ENCODE peak calls at places on chromosomes 2 and 18, in four cellular contexts. One of them, this sample, is unnamed. For H4K20me1, the result is how much of the 10 kb centered on the place peaks cover.

GRCh38 chr18:58893388-58894099 is 28.9 kb downstream of the ZNF532 start:
- DNase-seq in mammary epithelial cell: peak
- DNase-seq in IMR-90: peak
- DNase-seq in endothelial cell of umbilical vein: no peak
- DNase-seq in this sample: no peak

GRCh38 chr2:232979871-232980461 is 33.1 kb downstream of the NGEF start:
- DNase-seq in mammary epithelial cell: peak
- DNase-seq in IMR-90: peak
- DNase-seq in endothelial cell of umbilical vein: no peak
- DNase-seq in this sample: no peak

GRCh38 chr2:54665436-54665856 is 58.0 kb upstream of the EML6 start:
- DNase-seq in mammary epithelial cell: no peak
- DNase-seq in IMR-90: peak
- DNase-seq in endothelial cell of umbilical vein: peak
- DNase-seq in this sample: peak

GRCh38 chr2:46979611-46980010 is 64.0 kb upstream of the MCFD2 start:
- DNase-seq in mammary epithelial cell: no peak
- DNase-seq in IMR-90: no peak
- DNase-seq in endothelial cell of umbilical vein: no peak
- DNase-seq in this sample: no peak

GRCh38 chr2:134774786-134775641 is 56.2 kb upstream of the TMEM163 start:
- DNase-seq in mammary epithelial cell: peak
- DNase-seq in IMR-90: no peak
- DNase-seq in endothelial cell of umbilical vein: no peak
- DNase-seq in this sample: peak

GRCh38 chr18:35028556-35028955 is 12.7 kb upstream of the MAPRE2 start:
- DNase-seq in mammary epithelial cell: no peak
- DNase-seq in IMR-90: no peak
- DNase-seq in endothelial cell of umbilical vein: no peak
- DNase-seq in this sample: no peak

GRCh38 chr18:31555971-31556747 is 35.5 kb upstream of the TTR start:
- DNase-seq in mammary epithelial cell: peak
- DNase-seq in IMR-90: peak
- DNase-seq in endothelial cell of umbilical vein: peak
- DNase-seq in this sample: peak

GRCh38 chr2:219619235-219619634 is 8.2 kb upstream of the SLC4A3 start:
- DNase-seq in mammary epithelial cell: no peak
- DNase-seq in IMR-90: no peak
- DNase-seq in endothelial cell of umbilical vein: no peak
- DNase-seq in this sample: no peak

GRCh38 chr2:27773959-27774358 is 2.4 kb downstream of the MRPL33 start:
- DNase-seq in mammary epithelial cell: no peak
- DNase-seq in IMR-90: no peak
- DNase-seq in endothelial cell of umbilical vein: peak
- DNase-seq in this sample: no peak

GRCh38 chr18:45321520-45321919 is 293.8 kb upstream of the SLC14A2 start:
- DNase-seq in mammary epithelial cell: no peak
- DNase-seq in IMR-90: no peak
- DNase-seq in endothelial cell of umbilical vein: no peak
- DNase-seq in this sample: no peak

GRCh38 chr2:29430382-29431112 is 315.3 kb downstream of the CLIP4 start:
- DNase-seq in mammary epithelial cell: peak
- DNase-seq in IMR-90: no peak
- DNase-seq in endothelial cell of umbilical vein: no peak
- DNase-seq in this sample: peak

GRCh38 chr18:21313576-21313975 is 71.5 kb downstream of the GREB1L start:
- DNase-seq in mammary epithelial cell: no peak
- DNase-seq in IMR-90: no peak
- DNase-seq in endothelial cell of umbilical vein: no peak
- DNase-seq in this sample: no peak

GRCh38 chr2:136091899-136092298 is 26.1 kb downstream of the CXCR4 start:
- DNase-seq in mammary epithelial cell: no peak
- DNase-seq in IMR-90: no peak
- DNase-seq in endothelial cell of umbilical vein: no peak
- DNase-seq in this sample: no peak

GRCh38 chr2:39913648-39914456 is 134.8 kb upstream of the THUMPD2 start:
- DNase-seq in mammary epithelial cell: peak
- DNase-seq in IMR-90: peak
- DNase-seq in endothelial cell of umbilical vein: peak
- DNase-seq in this sample: peak

GRCh38 chr2:42863751-42864150 is 71.4 kb upstream of the HAAO start:
- DNase-seq in mammary epithelial cell: no peak
- DNase-seq in IMR-90: no peak
- DNase-seq in endothelial cell of umbilical vein: no peak
- DNase-seq in this sample: no peak

GRCh38 chr2:235343156-235343774 is 150.6 kb upstream of the AGAP1 start:
- DNase-seq in mammary epithelial cell: no peak
- DNase-seq in IMR-90: no peak
- DNase-seq in endothelial cell of umbilical vein: no peak
- DNase-seq in this sample: no peak

GRCh38 chr18:69935319-69936190 is 12.1 kb downstream of the CD226 start:
- DNase-seq in mammary epithelial cell: peak
- DNase-seq in IMR-90: no peak
- DNase-seq in endothelial cell of umbilical vein: no peak
- DNase-seq in this sample: no peak

GRCh38 chr2:98623657-98624056 is 15.3 kb downstream of the UNC50 start:
- DNase-seq in mammary epithelial cell: no peak
- DNase-seq in IMR-90: peak
- DNase-seq in endothelial cell of umbilical vein: peak
- DNase-seq in this sample: no peak

GRCh38 chr2:98412751-98413445 is 31.8 kb upstream of the INPP4A start:
- DNase-seq in mammary epithelial cell: peak
- DNase-seq in IMR-90: peak
- DNase-seq in endothelial cell of umbilical vein: peak
- DNase-seq in this sample: peak

GRCh38 chr2:96241227-96241626 is 24.6 kb downstream of the TMEM127 start:
- DNase-seq in mammary epithelial cell: no peak
- DNase-seq in IMR-90: no peak
- DNase-seq in endothelial cell of umbilical vein: no peak
- DNase-seq in this sample: no peak

GRCh38 chr2:20198001-20198400 is 26.9 kb downstream of the SDC1 start:
- DNase-seq in mammary epithelial cell: no peak
- DNase-seq in IMR-90: no peak
- DNase-seq in endothelial cell of umbilical vein: no peak
- DNase-seq in this sample: no peak

GRCh38 chr2:88707003-88707402 is 15.5 kb downstream of the RPIA start:
- DNase-seq in mammary epithelial cell: no peak
- DNase-seq in IMR-90: no peak
- DNase-seq in endothelial cell of umbilical vein: no peak
- DNase-seq in this sample: no peak

GRCh38 chr2:20415511-20415918 is 31.4 kb upstream of the RHOB start:
- DNase-seq in mammary epithelial cell: peak
- DNase-seq in IMR-90: no peak
- DNase-seq in endothelial cell of umbilical vein: no peak
- DNase-seq in this sample: no peak

GRCh38 chr2:224004105-224004715 is 34.9 kb downstream of the SERPINE2 start:
- DNase-seq in mammary epithelial cell: no peak
- DNase-seq in IMR-90: no peak
- DNase-seq in endothelial cell of umbilical vein: peak
- DNase-seq in this sample: no peak

GRCh38 chr18:28147674-28148171 is 29.2 kb downstream of the CDH2 start:
- DNase-seq in mammary epithelial cell: peak
- DNase-seq in IMR-90: peak
- DNase-seq in endothelial cell of umbilical vein: peak
- DNase-seq in this sample: no peak
- H4K20me1 ChIP-seq in mammary epithelial cell: under half
- H4K20me1 ChIP-seq in IMR-90: under half
- H4K20me1 ChIP-seq in endothelial cell of umbilical vein: under half
- H4K20me1 ChIP-seq in this sample: half or more

DNA sequence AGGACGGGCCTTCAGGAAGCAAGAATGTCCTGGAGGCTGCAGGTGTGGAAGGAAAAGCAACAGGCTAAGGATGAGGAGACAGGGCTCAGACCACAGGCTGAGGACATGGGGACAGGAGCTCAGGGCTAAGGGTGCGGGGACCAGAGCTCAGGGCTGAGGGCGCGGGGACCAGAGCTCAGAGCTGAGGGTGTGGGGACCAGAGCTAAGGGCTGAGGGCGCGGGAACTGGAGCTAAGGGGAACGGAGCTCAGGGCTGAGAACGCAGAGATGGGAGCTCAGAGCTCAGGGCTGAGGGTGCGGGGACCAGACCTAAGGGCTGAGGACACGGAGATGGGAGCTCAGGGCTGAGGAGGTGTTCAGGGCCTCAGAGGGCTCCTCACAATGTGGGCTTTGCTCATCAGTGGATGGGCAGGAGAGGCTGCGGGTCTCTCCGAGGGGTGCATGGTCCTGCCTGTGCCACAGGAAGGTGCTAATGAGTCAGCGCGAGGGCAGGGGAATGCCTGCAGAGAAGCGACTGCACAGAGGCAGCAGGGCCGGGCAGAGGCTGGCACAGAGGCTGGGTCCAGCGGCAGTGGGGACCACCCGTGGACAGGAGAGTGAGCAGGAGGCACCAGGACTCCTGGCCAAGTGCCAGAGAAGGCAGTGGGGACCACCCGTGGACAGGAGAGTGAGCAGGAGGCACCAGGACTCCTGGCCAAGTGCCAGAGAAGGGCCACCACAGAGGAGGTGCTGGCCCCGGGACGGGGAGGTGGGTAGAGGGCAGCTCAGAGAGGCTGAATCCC is 271.7 kb downstream of the TWIST2 start:
- DNase-seq in mammary epithelial cell: no peak
- DNase-seq in IMR-90: no peak
- DNase-seq in endothelial cell of umbilical vein: no peak
- DNase-seq in this sample: no peak
- H3K4me3 ChIP-seq in mammary epithelial cell: no peak
- H3K4me3 ChIP-seq in IMR-90: no peak
- H3K4me3 ChIP-seq in endothelial cell of umbilical vein: no peak
- H3K4me3 ChIP-seq in this sample: no peak

DNA sequence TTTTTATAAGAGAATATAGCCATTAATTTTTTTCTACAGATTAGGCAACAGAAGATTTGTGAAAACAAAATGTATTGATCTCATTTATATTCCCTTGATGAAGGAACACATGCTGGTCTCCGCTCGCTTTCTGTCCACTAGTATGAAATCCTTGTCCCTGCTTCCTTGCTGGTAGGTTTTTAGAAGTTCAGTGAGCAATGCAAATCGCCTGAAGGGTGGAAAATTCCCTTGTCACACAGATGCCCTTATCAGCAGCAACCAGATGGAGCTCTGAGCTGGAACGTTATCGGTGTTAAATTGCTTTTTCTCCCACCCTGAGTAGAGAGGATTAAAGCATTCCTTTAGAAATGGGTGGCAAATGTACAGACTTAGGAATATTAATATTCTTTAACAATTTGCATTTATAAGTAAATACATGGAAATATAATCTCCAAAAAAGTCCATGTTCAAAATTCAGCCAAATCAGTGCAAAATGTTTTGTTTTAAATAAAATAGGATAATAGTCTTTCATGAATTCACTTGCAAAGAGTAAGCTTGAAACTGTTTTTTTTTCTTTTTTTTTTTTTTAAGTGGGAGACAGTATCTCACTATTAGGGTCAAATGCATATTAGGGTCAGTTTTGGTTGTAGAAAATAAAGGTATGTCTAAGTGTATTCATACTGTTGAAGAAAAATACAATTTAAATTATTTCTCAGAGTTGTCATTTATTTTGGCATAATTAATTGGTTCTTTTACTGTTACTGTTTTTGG is 164.0 kb upstream of the MYO3B start:
- DNase-seq in mammary epithelial cell: no peak
- DNase-seq in IMR-90: peak
- DNase-seq in endothelial cell of umbilical vein: peak
- DNase-seq in this sample: peak
- H4K20me1 ChIP-seq in mammary epithelial cell: under half
- H4K20me1 ChIP-seq in IMR-90: under half
- H4K20me1 ChIP-seq in endothelial cell of umbilical vein: under half
- H4K20me1 ChIP-seq in this sample: under half

DNA sequence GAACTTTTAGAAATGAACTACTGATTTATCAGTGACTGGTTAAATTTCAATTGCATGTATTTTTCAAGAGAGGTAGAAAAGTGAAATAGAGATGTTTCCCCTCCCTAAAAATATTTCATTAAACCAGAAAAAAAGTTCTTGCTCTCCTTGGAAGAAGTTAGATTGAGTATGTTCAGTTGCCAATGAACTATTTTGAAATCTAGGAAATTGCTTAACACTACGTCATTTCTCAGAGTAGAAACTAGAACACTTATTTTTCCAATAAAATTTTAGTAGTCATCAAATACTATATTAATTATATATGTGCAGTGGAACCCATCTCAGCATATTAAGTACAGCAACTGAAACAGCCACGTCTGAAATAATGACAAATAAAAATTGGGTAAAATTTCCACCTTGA is 51.8 kb upstream of the STAT1 start:
- DNase-seq in mammary epithelial cell: no peak
- DNase-seq in IMR-90: no peak
- DNase-seq in endothelial cell of umbilical vein: no peak
- DNase-seq in this sample: no peak
- H3K4me3 ChIP-seq in mammary epithelial cell: no peak
- H3K4me3 ChIP-seq in IMR-90: no peak
- H3K4me3 ChIP-seq in endothelial cell of umbilical vein: no peak
- H3K4me3 ChIP-seq in this sample: no peak

GRCh38 chr2:3575534-3576324 is 669 bp downstream of the RPS7 start:
- DNase-seq in mammary epithelial cell: peak
- DNase-seq in IMR-90: no peak
- DNase-seq in endothelial cell of umbilical vein: peak
- DNase-seq in this sample: peak
- H4K20me1 ChIP-seq in mammary epithelial cell: under half
- H4K20me1 ChIP-seq in IMR-90: half or more
- H4K20me1 ChIP-seq in endothelial cell of umbilical vein: under half
- H4K20me1 ChIP-seq in this sample: half or more

GRCh38 chr2:63845866-63846265 is 4.2 kb downstream of the UGP2 start:
- DNase-seq in mammary epithelial cell: no peak
- DNase-seq in IMR-90: no peak
- DNase-seq in endothelial cell of umbilical vein: no peak
- DNase-seq in this sample: no peak

GRCh38 chr2:63843093-63843492 is 1.4 kb downstream of the UGP2 start:
- DNase-seq in mammary epithelial cell: no peak
- DNase-seq in IMR-90: no peak
- DNase-seq in endothelial cell of umbilical vein: no peak
- DNase-seq in this sample: no peak

GRCh38 chr2:63844616-63845015 is 2.9 kb downstream of the UGP2 start:
- DNase-seq in mammary epithelial cell: no peak
- DNase-seq in IMR-90: no peak
- DNase-seq in endothelial cell of umbilical vein: no peak
- DNase-seq in this sample: no peak

GRCh38 chr2:63842149-63843061 is 709 bp downstream of the UGP2 start:
- DNase-seq in mammary epithelial cell: peak
- DNase-seq in IMR-90: peak
- DNase-seq in endothelial cell of umbilical vein: peak
- DNase-seq in this sample: peak

GRCh38 chr2:63843791-63844190 is 2.1 kb downstream of the UGP2 start:
- DNase-seq in mammary epithelial cell: no peak
- DNase-seq in IMR-90: no peak
- DNase-seq in endothelial cell of umbilical vein: no peak
- DNase-seq in this sample: no peak
- H3K4me3 ChIP-seq in mammary epithelial cell: peak
- H3K4me3 ChIP-seq in IMR-90: no peak
- H3K4me3 ChIP-seq in endothelial cell of umbilical vein: no peak
- H3K4me3 ChIP-seq in this sample: peak

This sample was measured in SK-N-SH.